ENCODE peak calls at places on chromosomes 11 and 22, in six cellular contexts. W is left ventricle myocardium inferior, S is fibroblast of villous mesenchyme, Q is coronary artery, G is Panc1, R is HCT116. N is an unnamed sample.

GRCh38 chr11:34706709-34707461 is 86.0 kb downstream of the EHF start:
- DNase-seq in W (no peak), S (peak; percentile 20), Q (no peak), G (no peak), R (no peak), N (no peak)

GRCh38 chr11:120228794-120229384 is 11.1 kb upstream of the POU2F3 start:
- DNase-seq in W (no peak), S (no peak), Q (no peak), G (no peak), R (no peak), N (no peak)

GRCh38 chr11:129767827-129768226 is 47.8 kb upstream of the TMEM45B start:
- DNase-seq in W (no peak), S (no peak), Q (no peak), G (no peak), R (no peak), N (no peak)

GRCh38 chr11:33207408-33207985 is 46.2 kb upstream of the CSTF3 start:
- DNase-seq in W (peak; percentile 18), S (no peak), Q (no peak), G (no peak), R (no peak), N (no peak)

GRCh38 chr11:110907629-110908028 is 195.4 kb upstream of the ARHGAP20 start:
- DNase-seq in W (no peak), S (peak; percentile 98), Q (no peak), G (no peak), R (no peak), N (peak; percentile 77)

GRCh38 chr11:65976216-65977176 is 15.0 kb downstream of the SART1 start:
- DNase-seq in W (no peak), S (no peak), Q (no peak), G (no peak), R (no peak), N (no peak)

GRCh38 chr11:62556872-62557631 is 10.4 kb upstream of the AHNAK start:
- DNase-seq in W (no peak), S (no peak), Q (no peak), G (no peak), R (no peak), N (no peak)

GRCh38 chr11:63765688-63766241 is 2.8 kb downstream of the ZFTA start:
- DNase-seq in W (no peak), S (no peak), Q (no peak), G (no peak), R (no peak), N (no peak)

GRCh38 chr11:6647282-6647679 is 8.3 kb downstream of the DCHS1 start:
- DNase-seq in W (peak; percentile 64), S (peak; percentile 73), Q (peak; percentile 68), G (no peak), R (no peak), N (peak; percentile 64)

GRCh38 chr11:43515090-43515489 is 156.4 kb downstream of the TTC17 start:
- DNase-seq in W (no peak), S (no peak), Q (no peak), G (no peak), R (no peak), N (no peak)

GRCh38 chr11:65243773-65244172 is 18.0 kb upstream of the POLA2 start:
- DNase-seq in W (no peak), S (no peak), Q (no peak), G (no peak), R (no peak), N (no peak)

DNA sequence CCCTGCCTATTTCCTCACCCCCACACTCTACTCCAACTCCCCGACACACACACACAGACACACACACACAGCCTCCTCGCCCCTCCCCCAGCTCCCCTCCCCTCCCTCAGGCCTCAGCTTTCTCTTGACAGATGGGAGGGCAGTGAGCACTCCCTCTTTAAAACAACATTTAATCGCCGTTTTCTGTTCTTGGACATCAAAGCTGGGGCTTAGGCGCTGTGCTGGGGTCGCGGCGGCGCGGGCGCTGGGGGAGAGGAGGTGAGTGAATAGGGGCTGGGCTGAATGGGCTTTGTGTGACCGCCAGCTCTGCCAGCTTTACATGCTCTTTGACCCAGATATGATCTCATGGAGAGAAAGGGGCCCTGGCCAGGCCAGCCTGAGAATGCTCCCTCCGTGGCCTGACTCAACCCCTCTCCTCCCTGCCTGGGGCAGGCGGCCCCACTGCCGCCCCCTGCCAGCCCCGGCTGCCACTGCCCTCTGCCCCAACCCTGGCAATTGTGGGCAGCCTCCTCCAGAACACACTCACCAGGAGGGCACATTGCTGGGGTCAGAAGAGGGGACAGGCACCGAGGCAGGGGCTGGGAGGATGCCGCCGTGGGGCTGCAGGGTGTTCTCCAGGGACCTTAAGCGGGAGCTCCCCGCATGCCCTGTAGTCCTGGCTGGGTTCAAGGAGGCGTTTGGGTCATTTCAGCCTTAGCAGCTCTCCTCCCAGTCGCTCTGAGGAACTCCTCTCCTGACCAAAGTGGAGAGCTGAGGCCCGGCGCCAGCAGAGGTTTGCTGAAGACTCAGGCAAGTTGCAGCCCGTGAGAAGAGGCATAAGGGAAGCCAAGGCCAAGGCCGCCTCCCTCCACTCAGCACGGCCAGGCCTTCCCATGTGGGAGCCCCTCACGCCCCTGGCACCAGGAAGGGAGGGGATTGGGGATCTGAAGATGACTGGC is 38.3 kb upstream of the NNMT start:
- DNase-seq in W (peak; percentile 72), S (peak; percentile 66), Q (peak; percentile 85), G (no peak), R (no peak), N (peak; percentile 44)
- H3K4me3 ChIP-seq in W (peak overlapping the region; percentile 55), S (no peak overlapping the region), Q (peak overlapping the region; percentile 53), G (no peak overlapping the region), R (no peak overlapping the region), N (no peak overlapping the region)

GRCh38 chr22:11627436-11627797 is 3900.6 kb upstream of the OR11H1 start:
- DNase-seq in W (no peak), S (no peak), Q (no peak), G (no peak), R (no peak), N (no peak)
- H3K4me3 ChIP-seq in W (no peak overlapping the region), S (no peak overlapping the region), Q (no peak overlapping the region), G (no peak overlapping the region), R (no peak overlapping the region), N (no peak overlapping the region)

GRCh38 chr11:59144579-59145345 is 2.1 kb downstream of the FAM111A start:
- DNase-seq in W (peak; percentile 70), S (peak; percentile 90), Q (peak; percentile 86), G (peak; percentile 61), R (peak; percentile 86), N (peak; percentile 87)
- H3K4me3 ChIP-seq in W (peak overlapping the region; percentile 78), S (peak overlapping the region; percentile 61), Q (peak overlapping the region; percentile 89), G (peak overlapping the region; percentile 87), R (peak overlapping the region; percentile 55), N (peak overlapping the region; percentile 61)

DNA sequence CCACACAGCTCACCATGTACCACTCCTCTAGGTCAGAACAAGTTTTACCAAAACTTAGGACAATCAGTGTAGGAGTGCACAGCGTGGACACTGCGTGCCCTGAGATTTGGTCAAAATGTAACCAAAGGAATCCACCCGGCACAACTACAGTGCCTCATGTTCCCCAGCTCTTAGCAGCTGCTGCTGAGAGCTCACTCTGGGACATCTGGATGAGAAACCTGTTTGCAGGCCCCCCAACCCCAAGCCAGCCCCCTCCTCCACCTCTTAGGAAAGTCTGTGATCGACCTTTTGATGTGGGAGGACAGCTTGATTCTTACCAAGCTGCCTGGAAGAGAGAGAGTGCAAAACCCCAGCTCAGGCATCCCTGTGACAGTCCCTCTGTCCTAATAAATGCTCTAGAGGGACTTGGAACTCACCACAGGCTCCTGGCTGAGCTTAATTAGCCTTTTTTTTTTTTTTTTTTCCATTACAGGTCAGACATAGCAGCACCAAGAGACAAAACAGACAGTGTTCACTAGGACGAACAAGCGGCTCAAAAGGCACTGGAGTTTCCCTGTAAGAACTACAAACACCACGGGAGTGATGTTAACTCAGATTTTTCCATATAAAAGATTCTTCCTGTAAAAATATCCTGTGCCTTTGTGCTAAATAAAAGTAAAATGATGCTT is 101.2 kb upstream of the AKIP1 start:
- DNase-seq in W (no peak), S (peak; percentile 33), Q (no peak), G (no peak), R (no peak), N (peak; percentile 55)
- H3K4me3 ChIP-seq in W (peak overlapping the region; percentile 78), S (peak overlapping the region; percentile 64), Q (peak overlapping the region; percentile 75), G (peak overlapping the region; percentile 53), R (no peak overlapping the region), N (peak overlapping the region; percentile 89)

GRCh38 chr11:68314886-68315580 is 2.6 kb downstream of the LRP5 start:
- DNase-seq in W (no peak), S (peak; percentile 45), Q (no peak), G (no peak), R (peak; percentile 26), N (peak; percentile 76)
- H3K4me3 ChIP-seq in W (peak overlapping the region; percentile 84), S (peak overlapping the region; percentile 69), Q (peak overlapping the region; percentile 84), G (peak overlapping the region; percentile 73), R (peak overlapping the region; percentile 69), N (no peak overlapping the region)